ENCODE peak calls at places on chromosomes 11 and 22, in nine cellular contexts. A is T1000; U is RPMI8226; E is T-helper 2 cell; Z is activated CD4-positive, alpha-beta memory T cell treated with anti-CD3 and anti-CD28 coated beads, Interleukin-2, amount 10 ng/mL, durations not matched to agents 7 days and 5 days; T is stimulated activated CD4-positive, alpha-beta T cell treated with anti-CD3 and anti-CD28 coated beads, Interleukin-1b, Interleukin-23, amount 100 ng/mL, for 1 hour; Q is activated T-cell treated with anti-CD3 and anti-CD28 coated beads, Interleukin-2, amount 50 U/mL, for 48 hours; L is SK-N-SH; B is GDM1. X is an unnamed sample.

GRCh38 chr11:15886866-15887265 is 469.5 kb downstream of the SOX6 start:
- DNase-seq in Q (no peak), E (no peak), A (no peak), U (no peak), T (no peak), L (no peak), Z (no peak), B (no peak), X (no peak)

GRCh38 chr11:1773711-1774550 is 10.2 kb upstream of the CTSD start:
- DNase-seq in U (no peak), Q (no peak), Z (no peak), A (no peak), L (no peak), B (no peak), E (no peak), T (no peak), X (no peak)

GRCh38 chr11:134592391-134592990 is 180.4 kb upstream of the B3GAT1 start:
- DNase-seq in L (peak; percentile 51), U (peak; percentile 36), Q (peak; percentile 76), B (peak; percentile 7), T (peak; percentile 10), A (no peak), Z (peak; percentile 70), E (no peak), X (no peak)

GRCh38 chr11:66119348-66120133 is 49.5 kb downstream of the PACS1 start:
- DNase-seq in B (no peak), E (no peak), Q (no peak), A (no peak), Z (no peak), T (no peak), U (no peak), L (peak; percentile 61), X (no peak)

GRCh38 chr11:81345609-81346008 is 1388.1 kb downstream of the FAM181B start:
- DNase-seq in A (no peak), Z (no peak), T (no peak), L (no peak), Q (no peak), B (no peak), E (no peak), U (no peak), X (no peak)

GRCh38 chr11:9265211-9266131 is at the start of gene DENND5A:
- DNase-seq in Q (peak; percentile 72), U (no peak), E (peak; percentile 29), Z (peak; percentile 49), A (peak; percentile 56), L (peak; percentile 100), T (peak; percentile 35), B (peak; percentile 65), X (peak; percentile 53)

GRCh38 chr11:33387586-33387985 is 130.4 kb downstream of the HIPK3 start:
- DNase-seq in L (no peak), B (no peak), T (no peak), U (no peak), Q (no peak), A (no peak), E (no peak), Z (no peak), X (no peak)

GRCh38 chr11:72569966-72570892 is 104.0 kb downstream of the PDE2A start:
- DNase-seq in B (no peak), E (no peak), U (no peak), A (no peak), Z (peak; percentile 46), T (no peak), L (no peak), Q (no peak), X (no peak)

GRCh38 chr22:48948575-48949170 is 879.0 kb downstream of the BRD1 start:
- DNase-seq in Q (no peak), T (no peak), Z (no peak), B (no peak), U (no peak), A (no peak), L (no peak), E (no peak), X (no peak)

GRCh38 chr11:1223346-1224108 is 661 bp downstream of the MUC5B start:
- DNase-seq in Z (no peak), E (no peak), T (no peak), L (peak; percentile 26), A (no peak), U (peak; percentile 1), Q (no peak), B (no peak), X (no peak)

GRCh38 chr11:45964911-45965389 is 42.5 kb downstream of the LARGE2 start:
- DNase-seq in B (peak; percentile 29), A (peak; percentile 36), Q (peak; percentile 49), U (peak; percentile 55), L (peak; percentile 81), E (no peak), T (peak; percentile 24), Z (peak; percentile 62), X (peak; percentile 48)

GRCh38 chr11:60978546-60979380 is 7.3 kb downstream of the CD6 start:
- DNase-seq in U (no peak), B (peak; percentile 14), E (no peak), Q (peak; percentile 86), L (peak; percentile 58), Z (peak; percentile 60), T (no peak), A (no peak), X (no peak)

GRCh38 chr11:6298605-6299004 is 21.7 kb downstream of the CAVIN3 start:
- DNase-seq in B (no peak), T (no peak), Z (peak; percentile 18), A (no peak), U (peak; percentile 47), E (no peak), L (peak; percentile 27), Q (no peak), X (no peak)

GRCh38 chr22:49024775-49025440 is 802.8 kb downstream of the BRD1 start:
- DNase-seq in U (no peak), Z (no peak), A (no peak), T (no peak), E (no peak), L (no peak), B (no peak), Q (no peak), X (peak; percentile 25)

GRCh38 chr11:59559886-59560285 is 48.5 kb downstream of the OR4D9 start:
- DNase-seq in A (no peak), Z (no peak), Q (no peak), E (no peak), U (peak; percentile 20), B (no peak), T (no peak), L (peak; percentile 26), X (no peak)

GRCh38 chr11:58625826-58626460 is 3.5 kb downstream of the CNTF start:
- DNase-seq in U (no peak), Z (no peak), E (no peak), A (no peak), Q (no peak), T (no peak), B (no peak), L (no peak), X (no peak)

GRCh38 chr11:119460582-119460981 is 37.6 kb upstream of the THY1 start:
- DNase-seq in L (no peak), T (no peak), U (no peak), Z (no peak), A (no peak), Q (no peak), B (no peak), E (no peak), X (no peak)

GRCh38 chr11:80297808-80298460 is 857.1 kb upstream of the TENM4 start:
- DNase-seq in L (no peak), A (peak; percentile 28), U (no peak), E (no peak), Q (no peak), Z (no peak), B (no peak), T (no peak), X (no peak)

GRCh38 chr22:30362632-30363281 is 6.0 kb downstream of the CCDC157 start:
- DNase-seq in E (no peak), U (no peak), A (no peak), T (no peak), Z (no peak), B (no peak), L (no peak), Q (no peak), X (no peak)

GRCh38 chr11:44258190-44258489 is 51.8 kb downstream of the ALX4 start:
- DNase-seq in L (no peak), U (no peak), Z (no peak), A (no peak), B (no peak), Q (no peak), T (no peak), E (no peak), X (no peak)